ENCODE peak calls at places on chromosomes 4 and X, in nine cellular contexts. G, F, Z, J, W, N, L, M and U are unnamed samples.

GRCh38 chrX:123854329-123854728 is 5.5 kb upstream of the XIAP start:
- DNase-seq in G (no peak), F (no peak), Z (no peak), J (no peak), W (no peak), N (no peak), L (peak; percentile 47), M (peak; percentile 63), U (no peak)

GRCh38 chr4:10117424-10118354 is 1.1 kb upstream of the WDR1 start:
- DNase-seq in G (no peak), F (no peak), Z (no peak), J (no peak), W (peak; percentile 42), N (no peak), L (no peak), M (no peak), U (no peak)

GRCh38 chr4:102553982-102554381 is 52.8 kb downstream of the NFKB1 start:
- DNase-seq in G (no peak), F (peak; percentile 51), Z (peak; percentile 68), J (no peak), W (no peak), N (no peak), L (no peak), M (peak; percentile 48), U (no peak)

GRCh38 chr4:23384741-23385140 is 505.1 kb downstream of the PPARGC1A start:
- DNase-seq in G (no peak), F (peak; percentile 13), Z (peak; percentile 53), J (no peak), W (no peak), N (no peak), L (peak; percentile 70), M (peak; percentile 3), U (no peak)

GRCh38 chr4:145420595-145421214 is 60.9 kb upstream of the SMAD1 start:
- DNase-seq in G (no peak), F (no peak), Z (no peak), J (no peak), W (no peak), N (no peak), L (no peak), M (no peak), U (no peak)

GRCh38 chr4:134747108-134747805 is 545.7 kb upstream of the PABPC4L start:
- DNase-seq in G (no peak), F (peak; percentile 2), Z (peak; percentile 51), J (no peak), W (no peak), N (no peak), L (peak; percentile 4), M (no peak), U (no peak)

GRCh38 chr4:24382381-24382780 is 202.0 kb downstream of the DHX15 start:
- DNase-seq in G (no peak), F (no peak), Z (peak; percentile 98), J (no peak), W (no peak), N (no peak), L (peak; percentile 91), M (peak; percentile 29), U (no peak)

GRCh38 chrX:65493431-65493830 is 41.2 kb downstream of the LAS1L start:
- DNase-seq in G (no peak), F (no peak), Z (no peak), J (no peak), W (no peak), N (no peak), L (no peak), M (no peak), U (no peak)

GRCh38 chrX:120773801-120774200 is 101.9 kb downstream of the CT47B1 start:
- DNase-seq in G (no peak), F (no peak), Z (no peak), J (no peak), W (no peak), N (no peak), L (no peak), M (no peak), U (no peak)

GRCh38 chr4:2913168-2913567 is 50.0 kb downstream of the NOP14 start:
- DNase-seq in G (no peak), F (no peak), Z (no peak), J (no peak), W (no peak), N (no peak), L (no peak), M (no peak), U (no peak)

GRCh38 chr4:13703096-13703495 is 75.6 kb upstream of the BOD1L1 start:
- DNase-seq in G (no peak), F (no peak), Z (no peak), J (no peak), W (no peak), N (no peak), L (no peak), M (no peak), U (no peak)